ENCODE peak calls at places on chromosomes 7 and 10, in seven cellular contexts. E is foreskin fibroblast, P is spleen, F is dorsolateral prefrontal cortex, B is adrenal gland, G is AG10803, D is Panc1. Z is an unnamed sample.
A peak's percentile ranks its signal among the peaks of the same experiment; 100 is the strongest.

GRCh38 chr7:101598981-101599681 is 30.0 kb downstream of the MYL10 start:
- DNase-seq in E (peak; percentile 60), P (peak; percentile 64), F (no peak), B (peak; percentile 38), G (no peak), D (no peak), Z (no peak)

GRCh38 chr10:86443069-86443468 is 76.5 kb upstream of the GRID1 start:
- DNase-seq in E (peak; percentile 35), P (no peak), F (no peak), B (no peak), G (peak; percentile 68), D (no peak), Z (peak; percentile 88)

GRCh38 chr7:95213809-95214492 is 110.4 kb downstream of the PON1 start:
- DNase-seq in E (peak; percentile 50), P (peak; percentile 41), F (peak; percentile 28), B (peak; percentile 42), G (peak; percentile 43), D (no peak), Z (peak; percentile 61)

GRCh38 chr7:103131225-103131624 is 17.7 kb downstream of the NAPEPLD start:
- DNase-seq in E (no peak), P (no peak), F (no peak), B (no peak), G (no peak), D (no peak), Z (no peak)

GRCh38 chr10:119726291-119727261 is 726 bp downstream of the INPP5F start:
- DNase-seq in E (no peak), P (no peak), F (peak; percentile 42), B (peak; percentile 18), G (no peak), D (no peak), Z (no peak)

GRCh38 chr7:20417260-20417659 is 86.6 kb downstream of the ITGB8 start:
- DNase-seq in E (no peak), P (no peak), F (no peak), B (no peak), G (no peak), D (no peak), Z (no peak)

GRCh38 chr7:16960566-16960965 is 78.8 kb upstream of the AGR3 start:
- DNase-seq in E (peak; percentile 31), P (no peak), F (no peak), B (no peak), G (peak; percentile 45), D (no peak), Z (no peak)

GRCh38 chr7:151852486-151853396 is 24.2 kb downstream of the PRKAG2 start:
- DNase-seq in E (no peak), P (peak; percentile 65), F (no peak), B (no peak), G (no peak), D (no peak), Z (no peak)

GRCh38 chr10:75287697-75288096 is 51.9 kb upstream of the COMTD1 start:
- DNase-seq in E (peak; percentile 14), P (no peak), F (no peak), B (no peak), G (no peak), D (no peak), Z (no peak)
- H3K4me3 ChIP-seq in E (no peak overlapping the region), P (no peak overlapping the region), F (no peak overlapping the region), B (no peak overlapping the region), G (no peak overlapping the region), D (no peak overlapping the region), Z (no peak overlapping the region)

GRCh38 chr10:5831446-5831782 is 18.2 kb upstream of the GDI2 start:
- DNase-seq in E (no peak), P (no peak), F (no peak), B (no peak), G (no peak), D (no peak), Z (no peak)

GRCh38 chr10:5830629-5831445 is 17.6 kb upstream of the GDI2 start:
- DNase-seq in E (no peak), P (no peak), F (no peak), B (no peak), G (no peak), D (no peak), Z (no peak)

GRCh38 chr10:5828725-5829124 is 15.5 kb upstream of the GDI2 start:
- DNase-seq in E (no peak), P (no peak), F (no peak), B (no peak), G (no peak), D (no peak), Z (no peak)

GRCh38 chr10:5827841-5828240 is 14.6 kb upstream of the GDI2 start:
- DNase-seq in E (no peak), P (no peak), F (no peak), B (no peak), G (no peak), D (no peak), Z (no peak)

DNA sequence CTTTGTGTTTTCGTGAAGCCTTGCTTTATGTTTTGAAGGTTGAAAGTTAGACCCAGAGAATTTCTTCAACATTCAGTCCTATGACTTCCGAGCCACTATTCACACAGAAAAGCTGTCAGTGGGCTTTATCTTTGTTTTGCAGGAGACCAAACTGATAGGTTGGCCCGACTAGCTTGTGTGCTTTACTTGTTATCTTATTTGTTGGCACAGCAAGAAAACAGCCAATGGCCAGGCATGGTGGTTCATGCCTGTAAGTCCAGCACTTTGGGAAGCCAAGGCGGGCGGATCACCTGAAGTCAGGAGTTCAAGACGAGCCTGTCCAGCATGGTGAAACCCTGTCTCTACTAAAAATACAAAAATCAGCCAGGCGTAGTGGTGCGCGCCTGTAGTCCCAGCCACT is 16.0 kb upstream of the GDI2 start:
- DNase-seq in E (no peak), P (no peak), F (no peak), B (no peak), G (no peak), D (no peak), Z (no peak)
- TF ChIP-seq CTCF in E (no peak), P (no peak), F (no peak), B (no peak), G (no peak), D (no peak), Z (no peak)

GRCh38 chr10:125151170-125151823 is 9.1 kb downstream of the CTBP2 start:
- DNase-seq in E (no peak), P (no peak), F (no peak), B (no peak), G (no peak), D (no peak), Z (no peak)
- H3K4me3 ChIP-seq in E (no peak overlapping the region), P (no peak overlapping the region), F (no peak overlapping the region), B (no peak overlapping the region), G (no peak overlapping the region), D (no peak overlapping the region), Z (no peak overlapping the region)

DNA sequence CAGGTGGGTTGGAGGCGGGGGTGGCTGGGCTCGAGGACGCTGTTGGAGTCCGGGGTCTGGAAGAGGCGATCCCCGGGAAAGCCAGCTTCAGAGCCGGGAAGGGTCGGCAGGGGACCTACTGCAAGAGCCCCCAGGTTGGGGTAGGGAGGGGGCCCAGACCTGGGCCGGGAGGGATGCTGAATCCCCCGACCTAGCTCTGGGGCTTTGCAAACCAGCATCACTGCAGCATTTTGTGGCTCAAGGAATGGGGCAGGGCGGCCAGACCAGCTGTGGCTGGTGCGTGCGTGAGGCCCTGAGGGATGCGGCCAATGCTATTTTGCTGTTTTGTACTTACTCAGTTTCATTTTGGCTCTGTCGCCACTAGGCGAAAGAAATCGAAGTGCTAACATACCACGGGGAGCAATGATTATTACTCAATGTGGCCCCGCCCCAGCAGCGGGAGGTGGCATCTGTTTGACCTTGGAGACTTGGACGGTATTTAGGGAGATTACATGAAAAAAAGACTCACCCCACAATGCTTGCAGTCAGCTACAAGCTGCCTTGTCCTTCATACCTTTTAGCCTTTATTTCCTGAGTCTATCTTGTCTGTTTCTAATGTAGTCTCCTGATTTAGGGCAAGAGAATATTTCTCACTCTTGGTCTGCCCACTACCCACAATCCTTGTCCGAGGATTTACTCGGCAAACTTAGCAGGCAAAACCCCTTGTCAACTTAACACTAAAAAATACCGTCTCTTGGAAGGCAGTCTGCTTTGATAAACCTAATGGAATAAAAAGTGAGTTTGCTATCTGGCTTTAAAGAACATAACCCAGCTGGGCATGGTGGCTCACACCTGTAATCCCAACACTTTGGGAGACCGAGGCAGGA is 16.2 kb downstream of the HSPB1 start:
- DNase-seq in E (peak; percentile 97), P (no peak), F (peak; percentile 65), B (peak; percentile 95), G (peak; percentile 95), D (no peak), Z (peak; percentile 96)
- TF ChIP-seq CTCF in E (no peak), P (peak; percentile 43), F (no peak), B (no peak), G (peak; percentile 54), D (no peak), Z (peak; percentile 49)

GRCh38 chr7:11551470-11551869 is 280.5 kb downstream of the THSD7A start:
- DNase-seq in E (no peak), P (no peak), F (no peak), B (no peak), G (no peak), D (no peak), Z (no peak)
- H3K4me3 ChIP-seq in E (no peak overlapping the region), P (no peak overlapping the region), F (no peak overlapping the region), B (no peak overlapping the region), G (no peak overlapping the region), D (no peak overlapping the region), Z (no peak overlapping the region)

GRCh38 chr7:93226310-93226709 is at the start of gene HEPACAM2:
- DNase-seq in E (no peak), P (no peak), F (no peak), B (no peak), G (no peak), D (no peak), Z (no peak)

GRCh38 chr7:93231264-93231663 is 902 bp upstream of the VPS50 start:
- DNase-seq in E (no peak), P (no peak), F (no peak), B (no peak), G (no peak), D (no peak), Z (no peak)

GRCh38 chr7:93228302-93228701 is 2.0 kb upstream of the HEPACAM2 start:
- DNase-seq in E (peak; percentile 78), P (no peak), F (no peak), B (no peak), G (peak; percentile 66), D (peak; percentile 46), Z (peak; percentile 81)

GRCh38 chr7:93232673-93233018 is 480 bp downstream of the VPS50 start:
- DNase-seq in E (no peak), P (no peak), F (no peak), B (no peak), G (no peak), D (no peak), Z (no peak)

DNA sequence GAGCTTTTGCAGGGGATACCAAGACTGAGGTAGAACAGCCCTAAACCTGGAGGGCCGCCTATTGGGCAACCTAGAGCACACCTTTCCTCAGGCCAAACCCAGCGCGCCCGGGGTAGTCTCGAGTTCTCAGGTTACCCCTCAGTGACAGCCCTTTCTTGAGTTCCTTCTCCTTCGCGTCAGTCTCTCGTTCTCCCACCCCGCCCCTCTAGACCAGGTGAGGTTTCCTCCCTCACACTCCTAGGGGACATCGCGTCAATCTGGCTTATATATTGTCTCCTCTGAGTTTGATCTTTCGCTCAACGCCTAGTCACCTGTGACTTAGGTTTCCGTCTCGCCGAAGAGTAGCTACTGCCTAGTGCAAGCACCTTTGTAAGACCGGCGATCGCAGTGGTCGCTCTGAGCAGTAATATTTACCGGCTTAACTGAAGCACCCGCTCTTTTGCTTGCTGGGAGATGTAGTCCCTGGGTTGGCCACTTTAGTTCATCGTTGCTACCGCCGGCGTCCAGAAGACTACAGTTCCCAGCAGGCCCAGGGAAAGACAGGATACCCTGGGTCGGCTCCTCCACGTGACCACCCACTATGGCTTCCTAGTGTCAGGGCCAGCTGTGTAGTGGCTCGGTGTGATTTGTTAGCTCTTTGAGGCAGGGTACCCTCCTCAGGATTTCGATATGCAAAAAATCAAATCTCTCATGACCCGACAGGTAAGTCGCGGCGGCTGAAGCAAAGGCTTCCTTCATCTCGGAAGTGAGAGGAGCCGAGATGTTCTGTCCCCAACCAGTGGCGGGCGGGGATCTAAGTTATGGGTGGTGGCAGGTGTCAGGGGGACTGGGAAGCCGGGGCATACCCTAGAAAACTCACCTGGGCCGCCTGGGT is at the start of gene VPS50:
- DNase-seq in E (peak; percentile 98), P (peak; percentile 97), F (peak; percentile 97), B (peak; percentile 95), G (peak; percentile 94), D (peak; percentile 99), Z (peak; percentile 98)
- TF ChIP-seq CTCF in E (no peak), P (peak; percentile 46), F (peak; percentile 39), B (no peak), G (no peak), D (no peak), Z (peak; percentile 2)

Z was measured in choroid plexus epithelial cell.